ENCODE peak calls at places on chromosomes 6 and 20, in nine cellular contexts. R, A, V, K, I, F, H, D and E are unnamed samples.

GRCh38 chr6:157981132-157981394 is 600 bp upstream of the SYNJ2 start:
- DNase-seq in A (peak), F (no peak), D (no peak), I (no peak), K (no peak), H (no peak), V (peak), R (no peak), E (no peak)

GRCh38 chr20:41316009-41316408 is 1.5 kb downstream of the ZHX3 start:
- DNase-seq in D (no peak), F (no peak), K (no peak), H (no peak), A (no peak), I (no peak), V (no peak), R (no peak), E (no peak)

GRCh38 chr6:160337991-160338390 is 10.2 kb upstream of the SLC22A3 start:
- DNase-seq in K (no peak), I (no peak), D (no peak), R (no peak), A (no peak), F (no peak), V (no peak), H (no peak), E (no peak)

GRCh38 chr6:25414168-25414567 is 135.0 kb downstream of the CARMIL1 start:
- DNase-seq in K (no peak), I (no peak), H (no peak), D (no peak), V (no peak), R (no peak), F (no peak), A (no peak), E (no peak)

GRCh38 chr6:111714403-111715270 is 109.0 kb upstream of the TRAF3IP2 start:
- DNase-seq in V (no peak), K (no peak), A (no peak), H (no peak), F (no peak), I (no peak), R (no peak), D (no peak), E (no peak)

GRCh38 chr20:17916365-17916996 is 52.1 kb downstream of the SNX5 start:
- DNase-seq in F (no peak), R (no peak), K (no peak), V (no peak), I (no peak), H (no peak), A (no peak), D (no peak), E (no peak)

GRCh38 chr6:16681260-16681873 is 79.9 kb downstream of the ATXN1 start:
- DNase-seq in K (peak), H (no peak), I (no peak), V (no peak), D (no peak), F (peak), A (no peak), R (peak), E (no peak)

GRCh38 chr6:85449818-85450577 is at the start of gene NT5E:
- DNase-seq in V (peak), H (peak), F (peak), A (peak), D (peak), R (peak), I (peak), K (no peak), E (peak)

GRCh38 chr6:137823826-137824501 is 43.1 kb upstream of the TNFAIP3 start:
- DNase-seq in A (peak), I (no peak), R (peak), D (no peak), V (peak), K (peak), F (no peak), H (no peak), E (no peak)

GRCh38 chr6:68049562-68049961 is 585.5 kb upstream of the ADGRB3 start:
- DNase-seq in K (no peak), A (no peak), I (no peak), H (no peak), F (no peak), V (no peak), R (no peak), D (no peak), E (no peak)

GRCh38 chr6:134714679-134715078 is 235.2 kb downstream of the ALDH8A1 start:
- DNase-seq in H (peak), A (peak), I (no peak), D (no peak), R (peak), F (no peak), K (no peak), V (no peak), E (no peak)

GRCh38 chr6:3797231-3798200 is 46.0 kb upstream of the PXDC1 start:
- DNase-seq in I (no peak), A (no peak), D (no peak), R (peak), H (no peak), V (no peak), F (no peak), K (peak), E (no peak)

GRCh38 chr6:73516712-73517489 is 3.9 kb downstream of the EEF1A1 start:
- DNase-seq in R (peak), I (no peak), D (no peak), K (no peak), A (no peak), H (no peak), V (no peak), F (no peak), E (no peak)

GRCh38 chr6:11283629-11284028 is 51.2 kb upstream of the NEDD9 start:
- DNase-seq in A (no peak), R (no peak), F (no peak), K (no peak), I (no peak), V (no peak), H (no peak), D (no peak), E (no peak)

GRCh38 chr6:138691595-138692057 is 81.9 kb upstream of the CCDC28A start:
- DNase-seq in H (no peak), R (peak), A (no peak), D (no peak), V (peak), F (no peak), I (peak), K (no peak), E (no peak)

GRCh38 chr6:68634503-68635411 is at the start of gene ADGRB3:
- DNase-seq in F (peak), H (peak), I (peak), A (peak), V (peak), R (peak), D (peak), K (no peak), E (peak)

GRCh38 chr6:126112171-126112632 is 125.9 kb downstream of the TRMT11 start:
- DNase-seq in F (no peak), I (no peak), D (no peak), H (no peak), R (peak), V (no peak), A (no peak), K (no peak), E (no peak)

GRCh38 chr6:142732790-142733189 is 212.2 kb downstream of the HIVEP2 start:
- DNase-seq in A (no peak), F (no peak), I (no peak), K (no peak), R (no peak), D (no peak), V (no peak), H (no peak), E (no peak)

GRCh38 chr6:109718991-109719390 is 27.9 kb downstream of the FIG4 start:
- DNase-seq in F (no peak), R (no peak), I (no peak), A (no peak), V (no peak), H (no peak), D (no peak), K (no peak), E (no peak)

GRCh38 chr6:113122060-113122459 is 735.1 kb upstream of the MARCKS start:
- DNase-seq in F (no peak), V (peak), R (peak), D (peak), H (no peak), I (peak), A (no peak), K (peak), E (no peak)

GRCh38 chr20:2164421-2164820 is 62.8 kb downstream of the STK35 start:
- DNase-seq in D (no peak), F (no peak), R (no peak), A (no peak), H (no peak), K (no peak), I (no peak), V (no peak), E (no peak)

GRCh38 chr20:2163757-2164156 is 62.1 kb downstream of the STK35 start:
- DNase-seq in V (no peak), I (no peak), K (no peak), R (no peak), A (no peak), D (no peak), H (no peak), F (no peak), E (no peak)

GRCh38 chr20:2162125-2162822 is 60.6 kb downstream of the STK35 start:
- DNase-seq in A (no peak), V (no peak), K (no peak), D (no peak), R (no peak), F (no peak), H (no peak), I (no peak), E (no peak)

GRCh38 chr20:2163312-2163711 is 61.7 kb downstream of the STK35 start:
- DNase-seq in D (no peak), K (no peak), A (no peak), I (peak), R (no peak), H (no peak), V (no peak), F (no peak), E (no peak)

GRCh38 chr20:2162823-2163166 is 61.2 kb downstream of the STK35 start:
- DNase-seq in I (no peak), F (no peak), A (no peak), V (no peak), K (no peak), R (no peak), H (no peak), D (no peak), E (no peak)
- TF ChIP-seq CTCF in I (no peak), F (no peak), A (no peak), V (no peak), K (no peak), R (no peak), H (no peak), D (no peak), E (no peak)

GRCh38 chr20:20821496-20822260 is 109.2 kb upstream of the RALGAPA2 start:
- DNase-seq in R (no peak), K (no peak), H (no peak), D (peak), F (no peak), V (peak), A (no peak), I (peak), E (no peak)
- TF ChIP-seq CTCF in R (no peak), K (no peak), H (no peak), D (no peak), F (no peak), V (no peak), A (no peak), I (peak), E (no peak)

GRCh38 chr20:6178537-6178936 is 55.7 kb upstream of the FERMT1 start:
- DNase-seq in V (peak), A (no peak), D (no peak), K (no peak), H (no peak), F (no peak), R (peak), I (no peak), E (no peak)

GRCh38 chr20:6180531-6180930 is 57.7 kb upstream of the FERMT1 start:
- DNase-seq in D (no peak), K (no peak), R (no peak), V (no peak), A (no peak), H (no peak), F (no peak), I (no peak), E (no peak)

GRCh38 chr20:6185268-6185667 is 62.4 kb upstream of the FERMT1 start:
- DNase-seq in D (no peak), K (no peak), H (no peak), R (no peak), F (no peak), V (peak), A (no peak), I (no peak), E (no peak)

GRCh38 chr20:6184086-6184485 is 61.3 kb upstream of the FERMT1 start:
- DNase-seq in K (no peak), R (no peak), A (no peak), D (peak), I (no peak), H (no peak), V (peak), F (no peak), E (no peak)
- TF ChIP-seq CTCF in K (no peak), R (no peak), A (no peak), D (peak), I (peak), H (no peak), V (peak), F (no peak), E (no peak)

DNA sequence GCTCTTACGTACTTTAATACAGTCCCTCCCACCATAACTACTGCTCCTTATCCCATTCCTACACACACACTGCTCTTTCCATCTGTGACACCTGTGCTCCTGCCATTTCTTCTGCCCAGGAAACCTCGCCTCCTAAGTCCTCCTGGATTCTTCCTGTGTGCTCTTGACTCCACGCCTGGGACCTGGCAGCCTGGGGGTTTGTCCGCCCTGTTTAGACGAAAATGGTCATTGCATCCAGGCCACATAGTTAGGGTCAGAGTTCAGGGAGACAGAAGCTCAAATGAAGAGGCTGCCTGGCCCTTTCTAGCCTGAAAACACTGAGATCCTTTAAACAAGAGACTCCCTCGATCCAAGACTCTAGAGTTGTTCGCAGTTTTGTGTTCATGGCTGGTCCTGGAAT is 17.4 kb upstream of the CTNNBL1 start:
- DNase-seq in D (no peak), A (no peak), I (no peak), V (no peak), R (no peak), K (no peak), H (no peak), F (no peak), E (no peak)
- TF ChIP-seq CTCF in D (no peak), A (no peak), I (no peak), V (no peak), R (no peak), K (no peak), H (no peak), F (no peak), E (no peak)

GRCh38 chr20:44734938-44735337 is 10.7 kb upstream of the KCNK15 start:
- DNase-seq in I (no peak), F (no peak), R (no peak), H (no peak), A (no peak), K (no peak), D (peak), V (peak), E (no peak)

GRCh38 chr20:44735816-44736169 is 9.9 kb upstream of the KCNK15 start:
- DNase-seq in R (no peak), I (no peak), F (no peak), H (no peak), D (no peak), V (no peak), K (no peak), A (no peak), E (no peak)

GRCh38 chr20:44737116-44737515 is 8.5 kb upstream of the KCNK15 start:
- DNase-seq in F (no peak), A (no peak), I (no peak), V (no peak), D (no peak), R (no peak), H (no peak), K (no peak), E (no peak)

GRCh38 chr20:44738779-44739477 is 6.7 kb upstream of the KCNK15 start:
- DNase-seq in K (no peak), V (peak), D (peak), H (no peak), R (peak), F (peak), A (peak), I (peak), E (no peak)

GRCh38 chr20:44736170-44737021 is 9.3 kb upstream of the KCNK15 start:
- DNase-seq in V (peak), A (peak), H (no peak), I (peak), K (no peak), F (peak), R (peak), D (peak), E (no peak)
- TF ChIP-seq CTCF in V (peak), A (no peak), H (no peak), I (peak), K (no peak), F (no peak), R (no peak), D (no peak), E (no peak)

DNA sequence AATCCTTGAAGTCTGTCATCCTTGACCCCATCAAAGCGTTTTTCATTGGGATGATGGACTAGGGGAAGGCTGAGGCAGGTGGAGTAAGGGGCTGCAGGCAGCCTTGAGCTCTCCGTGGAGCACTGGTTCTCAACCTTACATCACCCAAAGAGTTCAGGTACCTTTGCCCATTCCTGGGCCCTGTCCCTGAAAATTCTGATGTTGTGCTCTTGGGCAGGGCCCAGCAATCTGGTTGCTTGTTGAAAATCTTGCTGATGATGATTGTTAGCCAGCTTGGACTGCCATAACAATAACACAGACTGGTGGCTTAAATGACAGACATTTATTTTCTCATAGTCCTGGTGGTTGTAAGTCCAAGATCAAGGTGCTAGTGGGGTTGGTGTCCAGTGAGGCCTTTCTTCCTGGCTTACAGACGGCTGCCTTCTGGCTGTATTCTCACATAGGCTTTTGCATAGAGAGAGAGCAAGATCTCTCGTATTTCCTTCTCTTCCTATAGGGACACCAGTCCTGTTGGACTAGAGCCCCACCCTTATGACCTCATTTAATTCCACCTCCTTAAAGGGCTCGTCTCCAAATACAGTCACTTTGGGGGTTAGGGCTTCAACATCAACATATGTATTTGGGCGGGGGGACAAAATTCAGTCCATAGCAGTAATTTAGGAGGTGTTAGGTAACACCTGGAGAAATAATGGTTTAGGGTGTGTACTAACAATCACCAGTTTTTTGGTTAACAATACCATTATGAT is 104.9 kb downstream of the PLEKHG1 start:
- DNase-seq in K (no peak), R (no peak), I (no peak), H (no peak), V (no peak), D (no peak), A (no peak), F (no peak), E (no peak)
- TF ChIP-seq CTCF in K (no peak), R (no peak), I (no peak), H (no peak), V (no peak), D (no peak), A (no peak), F (no peak), E (no peak)

GRCh38 chr20:61159940-61160688 is 91.9 kb upstream of the CDH4 start:
- DNase-seq in F (no peak), H (no peak), D (no peak), A (no peak), I (no peak), V (no peak), R (no peak), K (no peak), E (no peak)

GRCh38 chr20:61157301-61157700 is 94.8 kb upstream of the CDH4 start:
- DNase-seq in A (no peak), I (no peak), V (no peak), K (no peak), F (no peak), D (no peak), H (no peak), R (no peak), E (no peak)

GRCh38 chr20:61163027-61163426 is 89.0 kb upstream of the CDH4 start:
- DNase-seq in R (no peak), A (no peak), K (no peak), V (no peak), I (no peak), H (no peak), D (no peak), F (no peak), E (no peak)

GRCh38 chr20:61162506-61162905 is 89.6 kb upstream of the CDH4 start:
- DNase-seq in V (no peak), H (no peak), K (no peak), I (no peak), R (no peak), A (no peak), F (no peak), D (no peak), E (no peak)

DNA sequence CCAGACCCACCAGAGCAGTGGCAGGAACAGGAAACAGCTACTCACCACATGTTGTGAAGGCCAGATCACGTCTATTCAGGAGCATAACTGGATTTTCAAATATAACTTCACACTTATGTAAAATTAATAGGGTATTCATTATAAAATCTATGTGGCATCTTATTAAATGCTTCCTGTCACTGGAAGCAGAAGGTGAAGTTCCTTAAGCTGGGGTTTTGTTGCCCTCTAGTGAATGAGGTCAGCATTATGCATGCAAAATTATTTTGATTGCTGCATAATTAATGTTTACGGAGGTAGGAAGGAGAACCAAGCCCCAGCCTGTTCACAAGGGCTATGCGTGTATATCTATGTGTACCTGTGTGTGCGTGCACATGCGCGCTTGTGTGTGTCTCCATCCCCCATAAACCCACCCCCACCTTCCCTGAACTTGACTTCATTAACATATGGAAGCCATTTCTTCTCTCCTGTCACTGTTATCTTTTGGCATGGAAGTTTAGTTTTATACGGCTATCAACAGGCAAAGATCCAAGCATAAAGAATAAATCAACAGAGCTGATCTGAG is 90.3 kb upstream of the CDH4 start:
- DNase-seq in K (no peak), D (no peak), F (no peak), I (no peak), H (no peak), R (no peak), A (no peak), V (no peak), E (no peak)
- TF ChIP-seq CTCF in K (no peak), D (no peak), F (no peak), I (no peak), H (no peak), R (no peak), A (no peak), V (no peak), E (no peak)

DNA sequence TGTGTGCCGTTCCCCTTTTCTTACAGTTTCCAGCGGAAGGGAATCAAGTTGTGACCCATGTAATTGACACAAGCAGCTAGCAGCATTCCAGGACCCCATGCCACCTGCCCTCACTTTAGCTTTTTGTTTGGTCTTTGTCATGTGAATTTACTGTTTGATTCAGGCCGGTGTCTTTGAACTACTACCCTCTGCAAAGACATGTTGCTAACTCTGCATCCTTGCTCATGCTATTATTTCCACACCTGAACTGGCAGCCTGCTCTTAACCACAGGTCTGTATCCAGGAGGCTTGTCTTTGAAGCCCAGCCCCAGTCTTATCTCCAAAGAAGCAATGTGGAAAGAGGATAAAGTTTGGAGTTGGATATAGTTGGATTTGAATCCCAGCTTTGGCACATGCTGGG is 52.2 kb downstream of the RALY start:
- DNase-seq in I (peak), R (no peak), H (no peak), F (no peak), A (no peak), D (peak), V (peak), K (no peak), E (no peak)
- TF ChIP-seq CTCF in I (no peak), R (no peak), H (no peak), F (no peak), A (no peak), D (no peak), V (no peak), K (no peak), E (no peak)